ENCODE peak calls at places on chromosomes 12 and 14, in five cellular contexts. H, V, F, S and N are unnamed samples.

GRCh38 chr12:19654630-19655384 is 215.5 kb downstream of the AEBP2 start:
- DNase-seq in H (no peak), F (no peak), V (no peak), S (peak; percentile 11), N (peak; percentile 6)

GRCh38 chr12:104370989-104371870 is 67.7 kb downstream of the EID3 start:
- DNase-seq in V (no peak), F (no peak), H (peak; percentile 86), S (no peak), N (no peak)

GRCh38 chr12:89833337-89834252 is 125.0 kb upstream of the ATP2B1 start:
- DNase-seq in V (no peak), F (no peak), S (peak; percentile 48), H (no peak), N (no peak)

GRCh38 chr12:81167694-81168093 is 89.8 kb downstream of the ACSS3 start:
- DNase-seq in H (no peak), V (no peak), F (no peak), S (no peak), N (no peak)

GRCh38 chr12:51067229-51067628 is 16.2 kb downstream of the CSRNP2 start:
- DNase-seq in V (no peak), H (no peak), F (no peak), S (no peak), N (no peak)

GRCh38 chr12:22276846-22277245 is 57.7 kb downstream of the ST8SIA1 start:
- DNase-seq in S (no peak), F (no peak), H (no peak), V (no peak), N (no peak)

GRCh38 chr12:12546314-12546772 is 16.3 kb downstream of the DUSP16 start:
- DNase-seq in H (no peak), S (no peak), V (no peak), F (no peak), N (no peak)

GRCh38 chr12:122874081-122874480 is 21.8 kb downstream of the VPS37B start:
- DNase-seq in V (peak; percentile 61), F (no peak), H (no peak), S (no peak), N (no peak)

GRCh38 chr12:13000616-13000934 is 510 bp upstream of the HEBP1 start:
- DNase-seq in H (peak; percentile 58), F (no peak), V (no peak), S (no peak), N (no peak)

GRCh38 chr12:15956413-15957185 is 45.5 kb downstream of the DERA start:
- DNase-seq in H (no peak), V (no peak), F (no peak), S (no peak), N (no peak)

GRCh38 chr14:59583755-59584154 is 7.1 kb upstream of the CCDC175 start:
- DNase-seq in V (no peak), F (peak; percentile 33), H (no peak), S (no peak), N (peak; percentile 23)

GRCh38 chr14:54011001-54011400 is 54.4 kb upstream of the BMP4 start:
- DNase-seq in V (no peak), S (no peak), F (no peak), H (no peak), N (no peak)

GRCh38 chr12:92603741-92604432 is 98.9 kb upstream of the PLEKHG7 start:
- DNase-seq in V (no peak), S (no peak), H (no peak), F (no peak), N (no peak)

GRCh38 chr14:58082491-58083098 is 69.4 kb downstream of the ARMH4 start:
- DNase-seq in S (peak; percentile 47), V (no peak), H (peak; percentile 73), F (no peak), N (peak; percentile 59)

GRCh38 chr12:128637616-128638606 is 185.8 kb downstream of the SLC15A4 start:
- DNase-seq in H (no peak), S (no peak), V (no peak), F (no peak), N (no peak)

GRCh38 chr14:84024231-84024630 is 1505.7 kb upstream of the FLRT2 start:
- DNase-seq in F (no peak), H (no peak), S (no peak), V (no peak), N (no peak)

GRCh38 chr12:67202344-67203012 is 66.7 kb upstream of the CAND1 start:
- DNase-seq in S (no peak), H (no peak), V (no peak), F (no peak), N (no peak)

GRCh38 chr14:101408077-101408831 is 153.0 kb upstream of the DIO3 start:
- DNase-seq in F (no peak), S (peak; percentile 56), H (no peak), V (no peak), N (no peak)

GRCh38 chr12:75437564-75437963 is 43.0 kb upstream of the GLIPR1 start:
- DNase-seq in H (no peak), F (peak; percentile 11), V (no peak), S (no peak), N (peak; percentile 47)

GRCh38 chr12:71578694-71579258 is 84.9 kb downstream of the ZFC3H1 start:
- DNase-seq in H (no peak), F (no peak), S (no peak), V (no peak), N (no peak)

GRCh38 chr14:100410056-100410565 is 87.0 kb downstream of the SLC25A47 start:
- DNase-seq in V (no peak), S (no peak), F (no peak), H (no peak), N (peak; percentile 91)

GRCh38 chr14:40362856-40363255 is 930.6 kb upstream of the FBXO33 start:
- DNase-seq in H (no peak), F (no peak), V (no peak), S (no peak), N (no peak)

GRCh38 chr12:11684393-11684792 is 34.9 kb downstream of the ETV6 start:
- DNase-seq in H (no peak), F (no peak), V (no peak), S (no peak), N (no peak)

GRCh38 chr12:24560867-24561266 is 388.0 kb downstream of the BCAT1 start:
- DNase-seq in V (peak; percentile 64), S (no peak), H (no peak), F (no peak), N (peak; percentile 47)

GRCh38 chr14:93546642-93547041 is 115.9 kb downstream of the UNC79 start:
- DNase-seq in V (no peak), H (no peak), F (no peak), S (no peak), N (no peak)

GRCh38 chr12:131371580-131372475 is 339.1 kb upstream of the SFSWAP start:
- DNase-seq in H (no peak), S (no peak), F (no peak), V (peak; percentile 20), N (no peak)

GRCh38 chr14:92578511-92578910 is 64.9 kb downstream of the RIN3 start:
- DNase-seq in S (peak; percentile 60), V (peak; percentile 87), H (no peak), F (no peak), N (peak; percentile 8)

GRCh38 chr14:72618424-72618823 is 275.5 kb downstream of the DPF3 start:
- DNase-seq in F (no peak), H (no peak), S (no peak), V (no peak), N (no peak)

GRCh38 chr12:53217049-53217929 is 10.2 kb upstream of the ITGB7 start:
- DNase-seq in F (no peak), S (no peak), V (peak; percentile 86), H (no peak), N (peak; percentile 31)

GRCh38 chr12:54232790-54233189 is 44.0 kb upstream of the SMUG1 start:
- DNase-seq in S (no peak), F (peak; percentile 31), V (no peak), H (no peak), N (peak; percentile 53)

GRCh38 chr12:17928708-17929366 is 161.2 kb downstream of the RERGL start:
- DNase-seq in V (no peak), F (no peak), S (no peak), H (peak; percentile 34), N (peak; percentile 46)

GRCh38 chr14:61280092-61280525 is 1.0 kb downstream of the TMEM30B start:
- DNase-seq in F (no peak), S (no peak), H (no peak), V (no peak), N (no peak)